ENCODE peak calls at places on chromosomes 11 and 22, in ten cellular contexts. P is colonic mucosa, A is PC-3, C is pancreas, K is breast epithelium, I is cardiac muscle cell, E is AG09309, U is MCF 10A, N is uterus, V is GM12865. W is an unnamed sample.

GRCh38 chr11:107561688-107562087 is 3.8 kb downstream of the ALKBH8 start:
- DNase-seq in P (no peak), K (no peak), C (no peak), I (peak), N (no peak), E (peak), A (peak), V (no peak), U (peak), W (no peak)

GRCh38 chr11:119206512-119207299 is 567 bp downstream of the CBL start:
- DNase-seq in U (peak), C (no peak), K (peak), I (no peak), V (peak), E (no peak), P (peak), A (peak), N (peak), W (no peak)

GRCh38 chr11:19368726-19369364 is 128.1 kb upstream of the E2F8 start:
- DNase-seq in N (no peak), P (no peak), K (no peak), V (no peak), I (peak), A (no peak), E (peak), C (no peak), U (no peak), W (no peak)

GRCh38 chr11:6443269-6444003 is 2.6 kb upstream of the HPX start:
- DNase-seq in I (peak), E (no peak), V (peak), U (peak), K (no peak), P (peak), N (peak), A (peak), C (peak), W (no peak)

GRCh38 chr11:34624069-34624468 is 3.2 kb downstream of the EHF start:
- DNase-seq in V (peak), A (no peak), U (no peak), I (no peak), K (no peak), C (no peak), P (peak), E (no peak), N (no peak), W (no peak)

GRCh38 chr11:112588252-112588668 is 327.6 kb upstream of the PLET1 start:
- DNase-seq in E (peak), I (peak), N (peak), C (peak), A (peak), K (no peak), P (peak), V (peak), U (peak), W (peak)

GRCh38 chr22:43008921-43009320 is 6.0 kb downstream of the PACSIN2 start:
- DNase-seq in I (no peak), P (no peak), A (peak), K (no peak), U (no peak), E (no peak), N (no peak), C (no peak), V (no peak), W (no peak)

GRCh38 chr22:31618057-31618456 is 44.0 kb downstream of the PISD start:
- DNase-seq in U (no peak), P (peak), K (no peak), C (no peak), A (no peak), I (no peak), V (no peak), E (no peak), N (no peak), W (no peak)

GRCh38 chr11:96051820-96052219 is 127.9 kb upstream of the MTMR2 start:
- DNase-seq in U (no peak), V (peak), K (no peak), P (no peak), C (no peak), I (no peak), N (no peak), E (no peak), A (peak), W (no peak)

GRCh38 chr11:128653828-128654231 is 40.0 kb upstream of the FLI1 start:
- DNase-seq in A (peak), V (no peak), C (peak), K (no peak), I (peak), U (peak), N (no peak), P (no peak), E (no peak), W (peak)

GRCh38 chr11:36266767-36267166 is 22.5 kb downstream of the COMMD9 start:
- DNase-seq in I (no peak), U (no peak), E (no peak), K (no peak), V (no peak), N (no peak), C (no peak), P (peak), A (no peak), W (no peak)

GRCh38 chr22:40462195-40462988 is 92.0 kb downstream of the SGSM3 start:
- DNase-seq in U (no peak), I (no peak), K (no peak), V (peak), P (no peak), E (no peak), A (no peak), N (no peak), C (no peak), W (no peak)

GRCh38 chr22:50665738-50666137 is 6.9 kb upstream of the SHANK3 start:
- DNase-seq in E (no peak), V (no peak), U (no peak), K (no peak), C (no peak), P (no peak), I (no peak), N (no peak), A (no peak), W (no peak)

GRCh38 chr11:78943841-78944240 is 369.2 kb upstream of the NARS2 start:
- DNase-seq in N (no peak), C (no peak), E (no peak), P (no peak), U (no peak), K (no peak), A (no peak), V (no peak), I (no peak), W (no peak)

GRCh38 chr11:6418958-6419611 is at the start of gene APBB1:
- DNase-seq in K (no peak), V (peak), U (no peak), E (no peak), A (peak), C (peak), I (peak), P (peak), N (peak), W (no peak)

GRCh38 chr11:69925366-69926196 is 106.4 kb upstream of the FGF3 start:
- DNase-seq in A (no peak), K (no peak), I (no peak), N (peak), C (no peak), V (no peak), P (no peak), E (no peak), U (no peak), W (no peak)

GRCh38 chr11:4511846-4512245 is 29.4 kb downstream of the OR52K1 start:
- DNase-seq in V (no peak), A (no peak), C (no peak), I (no peak), U (no peak), K (no peak), P (no peak), E (no peak), N (no peak), W (no peak)

GRCh38 chr11:63868399-63869064 is 29.6 kb downstream of the MARK2 start:
- DNase-seq in N (no peak), C (no peak), V (no peak), U (no peak), K (no peak), I (peak), P (no peak), A (no peak), E (no peak), W (no peak)

GRCh38 chr11:78030429-78031325 is 7.6 kb upstream of the KCTD14 start:
- DNase-seq in A (peak), E (no peak), N (no peak), V (no peak), U (peak), I (peak), P (peak), K (peak), C (peak), W (peak)

GRCh38 chr11:22343411-22344032 is 5.3 kb downstream of the SLC17A6 start:
- DNase-seq in E (no peak), U (no peak), N (no peak), A (no peak), V (no peak), K (no peak), P (no peak), C (no peak), I (no peak), W (no peak)

GRCh38 chr11:129167315-129167714 is 24.8 kb downstream of the ARHGAP32 start:
- DNase-seq in C (no peak), N (no peak), I (no peak), E (no peak), P (no peak), A (peak), K (no peak), U (no peak), V (no peak), W (no peak)

GRCh38 chr11:2097998-2098690 is 41.0 kb downstream of the IGF2 start:
- DNase-seq in E (no peak), P (no peak), U (no peak), N (no peak), K (peak), A (no peak), V (no peak), I (no peak), C (no peak), W (no peak)

GRCh38 chr11:18669629-18670162 is 28.9 kb upstream of the TMEM86A start:
- DNase-seq in I (no peak), E (no peak), U (no peak), C (no peak), P (no peak), V (no peak), K (no peak), N (no peak), A (peak), W (no peak)

GRCh38 chr11:2177081-2177480 is 5.5 kb upstream of the TH start:
- DNase-seq in U (no peak), K (no peak), P (no peak), C (no peak), I (no peak), A (no peak), N (no peak), E (no peak), V (no peak), W (no peak)

GRCh38 chr11:41282436-41282835 is 177.0 kb downstream of the LRRC4C start:
- DNase-seq in V (no peak), C (no peak), I (no peak), A (peak), P (no peak), U (no peak), N (no peak), K (no peak), E (no peak), W (no peak)

GRCh38 chr11:62500066-62501035 is 46.3 kb downstream of the AHNAK start:
- DNase-seq in E (no peak), I (no peak), K (peak), N (no peak), A (peak), P (peak), V (no peak), C (no peak), U (peak), W (no peak)

GRCh38 chr11:123190504-123190903 is 4.5 kb downstream of the CLMP start:
- DNase-seq in U (no peak), N (no peak), E (no peak), C (no peak), V (no peak), I (no peak), A (no peak), K (no peak), P (no peak), W (no peak)

GRCh38 chr22:37062657-37063381 is 11.3 kb downstream of the KCTD17 start:
- DNase-seq in E (no peak), C (no peak), P (no peak), A (no peak), N (no peak), V (no peak), K (no peak), U (no peak), I (no peak), W (no peak)

GRCh38 chr22:23117275-23117674 is 24.5 kb downstream of the RSPH14 start:
- DNase-seq in K (no peak), N (no peak), E (no peak), V (no peak), U (no peak), C (no peak), I (no peak), P (no peak), A (no peak), W (no peak)

GRCh38 chr11:72378704-72379383 is 55.5 kb downstream of the CLPB start:
- DNase-seq in P (peak), A (no peak), N (peak), U (no peak), V (no peak), C (no peak), E (peak), K (no peak), I (peak), W (no peak)

GRCh38 chr11:9280655-9281301 is 15.6 kb upstream of the DENND5A start:
- DNase-seq in V (peak), A (peak), I (peak), P (peak), U (peak), E (no peak), N (no peak), K (no peak), C (no peak), W (peak)

GRCh38 chr11:130653838-130654601 is 205.6 kb downstream of the ADAMTS15 start:
- DNase-seq in N (peak), V (no peak), E (no peak), P (peak), I (peak), C (peak), U (peak), A (peak), K (peak), W (peak)

GRCh38 chr11:115306703-115307102 is 197.5 kb downstream of the CADM1 start:
- DNase-seq in V (no peak), N (no peak), I (no peak), C (no peak), E (no peak), K (no peak), U (no peak), A (no peak), P (no peak), W (no peak)

GRCh38 chr11:45238724-45239123 is 47.4 kb downstream of the SYT13 start:
- DNase-seq in N (no peak), P (no peak), A (peak), I (peak), E (peak), K (no peak), U (peak), C (no peak), V (no peak), W (no peak)

GRCh38 chr11:19781351-19781750 is 68.7 kb downstream of the NAV2 start:
- DNase-seq in A (no peak), N (no peak), V (no peak), E (no peak), U (no peak), K (no peak), C (no peak), P (no peak), I (no peak), W (no peak)

GRCh38 chr11:34269694-34270245 is 88.0 kb downstream of the ABTB2 start:
- DNase-seq in C (no peak), A (no peak), I (no peak), V (no peak), E (no peak), N (no peak), U (no peak), P (no peak), K (no peak), W (no peak)

GRCh38 chr22:49999901-50000586 is 12.5 kb downstream of the IL17REL start:
- DNase-seq in V (no peak), N (no peak), C (peak), E (no peak), K (no peak), I (no peak), P (no peak), A (no peak), U (no peak), W (no peak)

GRCh38 chr22:47437636-47438035 is 675.2 kb downstream of the TBC1D22A start:
- DNase-seq in N (no peak), E (no peak), U (no peak), I (no peak), C (no peak), P (no peak), K (no peak), A (no peak), V (no peak), W (no peak)
- TF ChIP-seq CTCF in N (no peak), E (no peak), U (no peak), I (no peak), C (no peak), P (no peak), K (no peak), A (no peak), V (no peak), W (no peak)

GRCh38 chr11:101945418-101945817 is 29.1 kb upstream of the ANGPTL5 start:
- DNase-seq in K (no peak), N (no peak), I (no peak), U (no peak), E (no peak), A (no peak), V (no peak), P (no peak), C (no peak), W (no peak)
- TF ChIP-seq CTCF in K (no peak), N (no peak), I (no peak), U (no peak), E (no peak), A (no peak), V (no peak), P (no peak), C (no peak), W (peak)

GRCh38 chr11:65726660-65727059 is 6.1 kb upstream of the RNASEH2C start:
- DNase-seq in A (no peak), N (no peak), K (no peak), U (no peak), P (no peak), I (no peak), V (no peak), E (no peak), C (no peak), W (no peak)

GRCh38 chr11:65722261-65722660 is 1.7 kb upstream of the RNASEH2C start:
- DNase-seq in N (no peak), K (no peak), V (no peak), A (no peak), U (no peak), I (no peak), P (no peak), C (no peak), E (no peak), W (no peak)

GRCh38 chr11:65727865-65728264 is 7.3 kb upstream of the RNASEH2C start:
- DNase-seq in C (no peak), K (no peak), N (no peak), E (no peak), V (no peak), A (no peak), I (no peak), P (no peak), U (no peak), W (no peak)
- TF ChIP-seq CTCF in C (no peak), K (no peak), N (no peak), E (no peak), V (no peak), A (no peak), I (no peak), P (no peak), U (no peak), W (no peak)

GRCh38 chr11:57663975-57664374 is 3.9 kb upstream of the ZDHHC5 start:
- DNase-seq in P (no peak), C (no peak), I (no peak), K (no peak), V (no peak), U (no peak), N (no peak), E (no peak), A (no peak), W (no peak)

GRCh38 chr11:57667065-57667714 is 724 bp upstream of the ZDHHC5 start:
- DNase-seq in N (peak), K (peak), E (peak), V (peak), P (peak), I (peak), U (peak), A (peak), C (peak), W (peak)

GRCh38 chr11:57658023-57658361 is 430 bp downstream of the CLP1 start:
- DNase-seq in I (no peak), N (no peak), K (no peak), U (no peak), V (no peak), E (no peak), P (no peak), C (no peak), A (no peak), W (no peak)

GRCh38 chr11:57659669-57660068 is 2.1 kb downstream of the CLP1 start:
- DNase-seq in N (no peak), C (no peak), I (no peak), K (no peak), A (no peak), U (no peak), P (no peak), E (no peak), V (no peak), W (no peak)

DNA sequence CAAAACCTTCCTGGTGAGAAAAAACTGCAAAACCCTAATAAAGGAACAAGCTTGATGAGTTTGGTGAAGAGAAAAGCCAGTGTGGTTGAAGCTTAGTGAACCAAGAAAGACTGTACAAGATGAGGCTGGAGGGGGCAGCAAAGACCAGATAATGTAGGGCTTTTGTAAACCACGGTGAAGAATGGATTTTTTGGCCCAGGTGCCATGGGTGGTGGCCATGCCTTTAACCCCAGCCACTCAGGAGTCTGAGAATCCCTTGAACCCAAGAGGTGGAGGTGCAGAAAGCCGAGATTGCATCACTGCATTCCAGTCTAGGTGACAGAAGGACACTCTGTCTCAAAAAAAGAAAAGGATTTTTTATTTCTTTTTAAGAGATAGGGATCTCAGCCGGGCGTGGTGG is 5.0 kb upstream of the ZDHHC5 start:
- DNase-seq in U (no peak), E (no peak), V (no peak), P (no peak), N (no peak), A (peak), I (no peak), C (no peak), K (no peak), W (no peak)
- TF ChIP-seq CTCF in U (no peak), E (no peak), V (peak), P (no peak), N (no peak), A (peak), I (no peak), C (no peak), K (no peak), W (no peak)

W was measured in LNCaP clone FGC.